ENCODE peak calls at places on chromosomes 6 and 20, in four cellular contexts. P, K, J and H are unnamed samples.

GRCh38 chr20:34111057-34111711 is 859 bp downstream of the EIF2S2 start:
- DNase-seq in P (peak; percentile 38), K (peak; percentile 73), J (peak; percentile 71), H (peak; percentile 81)

GRCh38 chr20:56091635-56092180 is 86.4 kb upstream of the CBLN4 start:
- DNase-seq in P (no peak), J (no peak), K (no peak), H (no peak)

GRCh38 chr6:107185570-107185969 is 70.3 kb upstream of the BEND3 start:
- DNase-seq in P (no peak), J (peak; percentile 11), K (no peak), H (peak; percentile 12)

GRCh38 chr6:118298476-118298875 is 249.6 kb upstream of the PLN start:
- DNase-seq in K (no peak), J (peak; percentile 54), P (no peak), H (no peak)

GRCh38 chr20:47319517-47320252 is 36.8 kb downstream of the ZMYND8 start:
- DNase-seq in K (peak; percentile 83), P (no peak), J (peak; percentile 74), H (peak; percentile 86)

GRCh38 chr20:48739395-48740268 is 88.2 kb downstream of the PREX1 start:
- DNase-seq in P (no peak), J (no peak), K (no peak), H (no peak)

GRCh38 chr6:152351110-152351509 is 286.1 kb downstream of the SYNE1 start:
- DNase-seq in K (no peak), J (no peak), P (no peak), H (no peak)

GRCh38 chr6:107578642-107579332 is 88.9 kb downstream of the SOBP start:
- DNase-seq in K (no peak), J (no peak), P (no peak), H (no peak)

GRCh38 chr6:155224031-155224451 is 39.8 kb upstream of the CLDN20 start:
- DNase-seq in P (no peak), K (no peak), J (peak; percentile 95), H (peak; percentile 77)

GRCh38 chr6:108581237-108581931 is 20.7 kb downstream of the FOXO3 start:
- DNase-seq in J (peak; percentile 84), K (no peak), P (no peak), H (peak; percentile 98)

GRCh38 chr6:156778615-156779205 is 1.5 kb downstream of the ARID1B start:
- DNase-seq in K (peak; percentile 82), J (no peak), P (peak; percentile 65), H (peak; percentile 37)

GRCh38 chr6:149164199-149164745 is 153.2 kb upstream of the TAB2 start:
- DNase-seq in J (no peak), K (no peak), P (no peak), H (no peak)

GRCh38 chr6:32152414-32153251 is 894 bp upstream of the PRRT1 start:
- DNase-seq in J (peak; percentile 41), K (no peak), P (no peak), H (peak; percentile 35)

GRCh38 chr6:142803495-142804049 is 141.4 kb downstream of the HIVEP2 start:
- DNase-seq in K (no peak), J (no peak), P (no peak), H (no peak)

GRCh38 chr6:147642458-147642857 is 134.0 kb downstream of the SAMD5 start:
- DNase-seq in P (no peak), K (no peak), J (peak; percentile 85), H (no peak)

GRCh38 chr20:23132930-23133559 is 46.9 kb upstream of the CD93 start:
- DNase-seq in K (no peak), P (no peak), J (no peak), H (no peak)

GRCh38 chr20:22341508-22341907 is 242.9 kb downstream of the FOXA2 start:
- DNase-seq in P (no peak), J (no peak), K (no peak), H (no peak)

GRCh38 chr6:3943373-3943772 is 94.2 kb downstream of the FAM50B start:
- DNase-seq in K (no peak), P (no peak), J (peak; percentile 75), H (peak; percentile 39)

GRCh38 chr20:50224553-50225255 is 34.1 kb downstream of the CEBPB start:
- DNase-seq in P (no peak), K (peak; percentile 88), J (peak; percentile 97), H (peak; percentile 98)

GRCh38 chr6:102950967-102951366 is 1557.5 kb downstream of the GRIK2 start:
- DNase-seq in J (no peak), K (no peak), P (no peak), H (no peak)

DNA sequence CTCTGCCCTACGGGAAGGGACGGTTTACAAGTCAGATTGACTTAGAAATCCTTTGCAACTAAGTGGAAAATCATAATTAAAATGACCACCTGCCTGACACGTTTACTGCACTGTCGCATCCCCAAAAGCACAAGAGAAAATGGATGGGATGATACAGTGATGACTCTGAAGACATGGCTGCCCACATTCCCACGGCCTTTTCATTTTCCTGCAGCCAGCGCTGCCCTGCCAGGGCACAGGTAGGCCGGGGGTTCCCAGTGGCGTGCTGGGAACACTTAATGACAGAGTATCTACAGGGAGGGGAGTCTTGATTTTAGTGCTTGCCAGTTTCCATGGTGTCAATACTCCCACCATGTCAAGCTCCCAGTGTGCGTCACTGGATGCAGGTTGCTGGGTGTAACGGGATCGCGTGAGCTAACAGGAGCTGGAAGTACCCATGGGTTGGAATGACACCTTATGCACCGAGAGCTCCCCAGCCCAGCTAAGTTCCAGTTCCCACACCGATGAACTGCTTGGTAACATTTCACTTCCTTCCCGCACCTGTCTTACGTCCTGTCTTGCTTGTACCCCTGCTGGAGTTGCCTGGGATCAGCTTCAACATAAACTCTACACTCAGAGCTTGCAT is 129.1 kb downstream of the ANKRD60 start:
- DNase-seq in J (no peak), P (no peak), K (no peak), H (no peak)
- H3K4me3 ChIP-seq in J (no peak overlapping the region), P (no peak overlapping the region), K (no peak overlapping the region), H (no peak overlapping the region)

DNA sequence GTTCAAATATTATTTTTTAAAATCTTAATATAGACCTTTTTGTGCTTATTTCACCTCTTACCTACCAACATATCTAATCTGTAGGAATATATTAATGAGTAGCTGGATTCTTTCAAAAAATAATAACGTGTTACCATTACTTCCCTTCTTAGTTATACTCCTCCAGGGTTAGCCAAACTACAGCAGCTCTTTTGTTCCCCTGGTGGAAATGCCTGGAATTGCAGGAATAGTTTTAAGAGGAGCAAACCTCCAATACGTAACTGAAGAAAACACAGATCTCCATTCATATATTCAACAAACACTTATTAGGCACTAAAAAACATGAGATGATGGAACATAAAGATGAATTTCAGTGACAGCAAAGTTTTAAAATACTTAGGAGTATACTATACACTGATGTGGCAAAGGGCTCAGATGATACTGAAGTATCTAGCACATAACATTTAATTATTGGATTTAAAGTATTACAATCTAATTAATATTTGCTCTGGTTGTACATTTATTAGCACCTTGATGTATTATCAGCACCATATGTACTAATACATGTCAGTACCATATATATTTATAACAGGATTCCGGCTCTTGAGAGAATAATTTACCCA is 78.3 kb downstream of the TBX18 start:
- DNase-seq in K (no peak), P (peak; percentile 27), J (peak; percentile 16), H (no peak)
- TF ChIP-seq CTCF in K (peak; percentile 27), P (peak; percentile 77), J (peak; percentile 57), H (peak; percentile 52)

GRCh38 chr6:111842271-111842822 is 30.9 kb downstream of the FYN start:
- DNase-seq in J (no peak), K (no peak), P (no peak), H (no peak)
- H3K4me3 ChIP-seq in J (no peak overlapping the region), K (no peak overlapping the region), P (no peak overlapping the region), H (no peak overlapping the region)

GRCh38 chr20:36504295-36504694 is 37.0 kb upstream of the MYL9 start:
- DNase-seq in J (no peak), P (no peak), K (no peak), H (no peak)
- TF ChIP-seq CTCF in J (no peak), P (peak; percentile 36), K (no peak), H (peak; percentile 9)

GRCh38 chr20:10434467-10434831 is 427 bp upstream of the MKKS start:
- DNase-seq in K (peak; percentile 91), J (peak; percentile 99), P (peak; percentile 90), H (peak; percentile 99)
- H3K4me3 ChIP-seq in K (peak overlapping the region; percentile 96), J (peak overlapping the region; percentile 89), P (peak overlapping the region; percentile 94), H (peak overlapping the region; percentile 89)

GRCh38 chr20:14729390-14729789 is 392.0 kb upstream of the FLRT3 start:
- DNase-seq in K (no peak), P (no peak), J (no peak), H (no peak)
- TF ChIP-seq CTCF in K (no peak), P (no peak), J (no peak), H (no peak)

GRCh38 chr6:56375806-56376205 is 128.4 kb upstream of the COL21A1 start:
- DNase-seq in J (no peak), K (no peak), P (no peak), H (no peak)

GRCh38 chr6:56377295-56377694 is 129.9 kb upstream of the COL21A1 start:
- DNase-seq in K (no peak), J (no peak), P (no peak), H (no peak)

GRCh38 chr6:56372621-56373020 is 125.2 kb upstream of the COL21A1 start:
- DNase-seq in K (no peak), P (no peak), J (peak; percentile 24), H (peak; percentile 74)

GRCh38 chr6:56378507-56378906 is 131.1 kb upstream of the COL21A1 start:
- DNase-seq in K (no peak), P (no peak), J (no peak), H (no peak)

DNA sequence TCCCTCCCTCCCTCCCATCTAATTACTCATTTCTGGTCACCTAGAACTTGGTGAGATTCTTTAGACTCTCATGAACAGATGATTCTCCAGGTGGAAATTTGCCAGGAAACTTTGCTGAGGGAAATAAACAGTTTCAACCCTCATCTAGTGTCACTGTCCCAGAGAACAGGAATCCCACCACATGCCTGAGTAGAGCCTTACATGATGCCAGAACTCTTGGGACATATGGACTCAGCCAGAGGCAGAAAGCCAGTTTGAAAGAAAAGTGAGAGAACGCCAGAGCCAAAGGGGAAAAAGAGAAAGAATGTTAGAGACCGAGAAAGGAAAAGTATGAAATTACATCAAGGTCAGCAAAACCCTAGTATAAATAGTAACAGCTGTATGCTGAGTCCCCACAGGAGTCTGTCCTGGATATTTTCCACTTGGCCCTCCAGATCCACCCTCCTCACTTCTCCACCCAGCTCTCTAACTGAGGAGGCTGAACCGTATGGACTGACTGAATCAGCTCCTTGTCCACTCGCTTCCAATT is 127.5 kb upstream of the COL21A1 start:
- DNase-seq in J (peak; percentile 65), K (no peak), P (no peak), H (peak; percentile 90)
- H3K4me3 ChIP-seq in J (no peak overlapping the region), K (no peak overlapping the region), P (no peak overlapping the region), H (peak overlapping the region; percentile 2)

GRCh38 chr6:73309784-73310502 is 44.1 kb downstream of the DPPA5 start:
- DNase-seq in P (peak; percentile 81), K (peak; percentile 84), J (peak; percentile 52), H (peak; percentile 53)
- TF ChIP-seq CTCF in P (peak; percentile 89), K (peak; percentile 37), J (peak; percentile 51), H (peak; percentile 64)

GRCh38 chr6:166653639-166653941 is 26.5 kb upstream of the RPS6KA2 start:
- DNase-seq in P (no peak), K (no peak), J (no peak), H (no peak)
- H3K4me3 ChIP-seq in P (no peak overlapping the region), K (no peak overlapping the region), J (no peak overlapping the region), H (no peak overlapping the region)

GRCh38 chr6:13272131-13273046 is 55.9 kb downstream of the TBC1D7 start:
- DNase-seq in K (peak; percentile 84), J (no peak), P (peak; percentile 84), H (no peak)
- TF ChIP-seq CTCF in K (no peak), J (no peak), P (peak; percentile 52), H (no peak)